ENCODE peak calls at places on chromosomes 11 and 22, in eight cellular contexts. One of them, this sample, is unnamed.

GRCh38 chr11:109422755-109423113 is 744 bp downstream of the C11orf87 start:
- DNase-seq in activated CD8-positive, alpha-beta memory T cell treated with anti-CD3 and anti-CD28 coated beads for 48 hours: no peak
- DNase-seq in stimulated activated CD8-positive, alpha-beta memory T cell treated with anti-CD3 and anti-CD28 coated beads, Interleukin-2, amount 100 ng/mL, for 48 hours: no peak
- DNase-seq in CD8-positive, alpha-beta memory T cell: no peak
- DNase-seq in activated effector memory CD4-positive, alpha-beta T cell treated with anti-CD3 and anti-CD28 coated beads, Interleukin-2, amount 50 U/mL, for 16 hours: no peak
- DNase-seq in stimulated activated naive CD8-positive, alpha-beta T cell treated with anti-CD3 and anti-CD28 coated beads, Interleukin-15, Interleukin-2, amounts not matched to agents 100 U/mL and 50 U/mL, for 24 hours: no peak
- DNase-seq in naive thymus-derived CD4-positive, alpha-beta T cell: no peak
- DNase-seq in upper lobe of right lung: no peak
- DNase-seq in this sample: peak; percentile 20

GRCh38 chr11:43358308-43358669 is 431 bp upstream of the TTC17 start:
- DNase-seq in CD8-positive, alpha-beta memory T cell: no peak
- DNase-seq in upper lobe of right lung: no peak
- DNase-seq in naive thymus-derived CD4-positive, alpha-beta T cell: no peak
- DNase-seq in activated effector memory CD4-positive, alpha-beta T cell treated with anti-CD3 and anti-CD28 coated beads, Interleukin-2, amount 50 U/mL, for 16 hours: no peak
- DNase-seq in stimulated activated CD8-positive, alpha-beta memory T cell treated with anti-CD3 and anti-CD28 coated beads, Interleukin-2, amount 100 ng/mL, for 48 hours: no peak
- DNase-seq in stimulated activated naive CD8-positive, alpha-beta T cell treated with anti-CD3 and anti-CD28 coated beads, Interleukin-15, Interleukin-2, amounts not matched to agents 100 U/mL and 50 U/mL, for 24 hours: no peak
- DNase-seq in activated CD8-positive, alpha-beta memory T cell treated with anti-CD3 and anti-CD28 coated beads for 48 hours: no peak
- DNase-seq in this sample: no peak

GRCh38 chr22:42847110-42847509 is 10.0 kb downstream of the ARFGAP3 start:
- DNase-seq in upper lobe of right lung: no peak
- DNase-seq in activated CD8-positive, alpha-beta memory T cell treated with anti-CD3 and anti-CD28 coated beads for 48 hours: no peak
- DNase-seq in naive thymus-derived CD4-positive, alpha-beta T cell: no peak
- DNase-seq in stimulated activated CD8-positive, alpha-beta memory T cell treated with anti-CD3 and anti-CD28 coated beads, Interleukin-2, amount 100 ng/mL, for 48 hours: no peak
- DNase-seq in stimulated activated naive CD8-positive, alpha-beta T cell treated with anti-CD3 and anti-CD28 coated beads, Interleukin-15, Interleukin-2, amounts not matched to agents 100 U/mL and 50 U/mL, for 24 hours: no peak
- DNase-seq in CD8-positive, alpha-beta memory T cell: no peak
- DNase-seq in activated effector memory CD4-positive, alpha-beta T cell treated with anti-CD3 and anti-CD28 coated beads, Interleukin-2, amount 50 U/mL, for 16 hours: peak; percentile 6
- DNase-seq in this sample: no peak

GRCh38 chr22:47121791-47122190 is 359.3 kb downstream of the TBC1D22A start:
- DNase-seq in upper lobe of right lung: peak; percentile 54
- DNase-seq in CD8-positive, alpha-beta memory T cell: no peak
- DNase-seq in stimulated activated naive CD8-positive, alpha-beta T cell treated with anti-CD3 and anti-CD28 coated beads, Interleukin-15, Interleukin-2, amounts not matched to agents 100 U/mL and 50 U/mL, for 24 hours: no peak
- DNase-seq in stimulated activated CD8-positive, alpha-beta memory T cell treated with anti-CD3 and anti-CD28 coated beads, Interleukin-2, amount 100 ng/mL, for 48 hours: no peak
- DNase-seq in activated CD8-positive, alpha-beta memory T cell treated with anti-CD3 and anti-CD28 coated beads for 48 hours: no peak
- DNase-seq in naive thymus-derived CD4-positive, alpha-beta T cell: no peak
- DNase-seq in activated effector memory CD4-positive, alpha-beta T cell treated with anti-CD3 and anti-CD28 coated beads, Interleukin-2, amount 50 U/mL, for 16 hours: peak; percentile 51
- DNase-seq in this sample: no peak

GRCh38 chr11:83612891-83613766 is 327.0 kb upstream of the CCDC90B start:
- DNase-seq in naive thymus-derived CD4-positive, alpha-beta T cell: no peak
- DNase-seq in CD8-positive, alpha-beta memory T cell: no peak
- DNase-seq in stimulated activated CD8-positive, alpha-beta memory T cell treated with anti-CD3 and anti-CD28 coated beads, Interleukin-2, amount 100 ng/mL, for 48 hours: no peak
- DNase-seq in upper lobe of right lung: no peak
- DNase-seq in activated effector memory CD4-positive, alpha-beta T cell treated with anti-CD3 and anti-CD28 coated beads, Interleukin-2, amount 50 U/mL, for 16 hours: no peak
- DNase-seq in activated CD8-positive, alpha-beta memory T cell treated with anti-CD3 and anti-CD28 coated beads for 48 hours: no peak
- DNase-seq in stimulated activated naive CD8-positive, alpha-beta T cell treated with anti-CD3 and anti-CD28 coated beads, Interleukin-15, Interleukin-2, amounts not matched to agents 100 U/mL and 50 U/mL, for 24 hours: no peak
- DNase-seq in this sample: peak; percentile 59

GRCh38 chr11:26028294-26028954 is 303.5 kb upstream of the ANO3 start:
- DNase-seq in stimulated activated CD8-positive, alpha-beta memory T cell treated with anti-CD3 and anti-CD28 coated beads, Interleukin-2, amount 100 ng/mL, for 48 hours: no peak
- DNase-seq in upper lobe of right lung: no peak
- DNase-seq in activated CD8-positive, alpha-beta memory T cell treated with anti-CD3 and anti-CD28 coated beads for 48 hours: no peak
- DNase-seq in naive thymus-derived CD4-positive, alpha-beta T cell: no peak
- DNase-seq in CD8-positive, alpha-beta memory T cell: no peak
- DNase-seq in activated effector memory CD4-positive, alpha-beta T cell treated with anti-CD3 and anti-CD28 coated beads, Interleukin-2, amount 50 U/mL, for 16 hours: no peak
- DNase-seq in stimulated activated naive CD8-positive, alpha-beta T cell treated with anti-CD3 and anti-CD28 coated beads, Interleukin-15, Interleukin-2, amounts not matched to agents 100 U/mL and 50 U/mL, for 24 hours: no peak
- DNase-seq in this sample: no peak

GRCh38 chr22:43343262-43343988 is at the start of gene SCUBE1:
- DNase-seq in CD8-positive, alpha-beta memory T cell: peak; percentile 29
- DNase-seq in activated CD8-positive, alpha-beta memory T cell treated with anti-CD3 and anti-CD28 coated beads for 48 hours: peak; percentile 7
- DNase-seq in activated effector memory CD4-positive, alpha-beta T cell treated with anti-CD3 and anti-CD28 coated beads, Interleukin-2, amount 50 U/mL, for 16 hours: peak; percentile 79
- DNase-seq in stimulated activated CD8-positive, alpha-beta memory T cell treated with anti-CD3 and anti-CD28 coated beads, Interleukin-2, amount 100 ng/mL, for 48 hours: peak; percentile 31
- DNase-seq in stimulated activated naive CD8-positive, alpha-beta T cell treated with anti-CD3 and anti-CD28 coated beads, Interleukin-15, Interleukin-2, amounts not matched to agents 100 U/mL and 50 U/mL, for 24 hours: peak; percentile 67
- DNase-seq in upper lobe of right lung: peak; percentile 85
- DNase-seq in naive thymus-derived CD4-positive, alpha-beta T cell: peak; percentile 34
- DNase-seq in this sample: peak; percentile 75

GRCh38 chr11:67572747-67573419 is 10.7 kb upstream of the GSTP1 start:
- DNase-seq in activated CD8-positive, alpha-beta memory T cell treated with anti-CD3 and anti-CD28 coated beads for 48 hours: no peak
- DNase-seq in CD8-positive, alpha-beta memory T cell: no peak
- DNase-seq in stimulated activated naive CD8-positive, alpha-beta T cell treated with anti-CD3 and anti-CD28 coated beads, Interleukin-15, Interleukin-2, amounts not matched to agents 100 U/mL and 50 U/mL, for 24 hours: peak; percentile 32
- DNase-seq in stimulated activated CD8-positive, alpha-beta memory T cell treated with anti-CD3 and anti-CD28 coated beads, Interleukin-2, amount 100 ng/mL, for 48 hours: peak; percentile 13
- DNase-seq in naive thymus-derived CD4-positive, alpha-beta T cell: no peak
- DNase-seq in activated effector memory CD4-positive, alpha-beta T cell treated with anti-CD3 and anti-CD28 coated beads, Interleukin-2, amount 50 U/mL, for 16 hours: peak; percentile 74
- DNase-seq in upper lobe of right lung: peak; percentile 77
- DNase-seq in this sample: no peak

GRCh38 chr11:14248577-14248976 is 110.4 kb downstream of the RRAS2 start:
- DNase-seq in naive thymus-derived CD4-positive, alpha-beta T cell: no peak
- DNase-seq in activated effector memory CD4-positive, alpha-beta T cell treated with anti-CD3 and anti-CD28 coated beads, Interleukin-2, amount 50 U/mL, for 16 hours: no peak
- DNase-seq in stimulated activated CD8-positive, alpha-beta memory T cell treated with anti-CD3 and anti-CD28 coated beads, Interleukin-2, amount 100 ng/mL, for 48 hours: no peak
- DNase-seq in activated CD8-positive, alpha-beta memory T cell treated with anti-CD3 and anti-CD28 coated beads for 48 hours: no peak
- DNase-seq in CD8-positive, alpha-beta memory T cell: no peak
- DNase-seq in upper lobe of right lung: no peak
- DNase-seq in stimulated activated naive CD8-positive, alpha-beta T cell treated with anti-CD3 and anti-CD28 coated beads, Interleukin-15, Interleukin-2, amounts not matched to agents 100 U/mL and 50 U/mL, for 24 hours: no peak
- DNase-seq in this sample: no peak

This sample was measured in GM13976.